ENCODE peak calls at places on chromosomes 1 and 21, in nine cellular contexts. Y, K, P, W, H, O, T, Z and D are unnamed samples.

GRCh38 chr1:245715291-245715701 is 560.5 kb downstream of the KIF26B start:
- DNase-seq in Y (no peak), K (no peak), P (no peak), W (no peak), H (no peak), O (no peak), T (no peak), Z (no peak), D (peak; percentile 59)

GRCh38 chr1:110962892-110963665 is 643 bp downstream of the LRIF1 start:
- DNase-seq in Y (peak; percentile 29), K (peak; percentile 41), P (peak; percentile 86), W (peak; percentile 78), H (peak; percentile 48), O (peak; percentile 61), T (peak; percentile 44), Z (peak; percentile 42), D (peak; percentile 84)

GRCh38 chr1:30120268-30121000 is 603.0 kb downstream of the MATN1 start:
- DNase-seq in Y (no peak), K (no peak), P (no peak), W (no peak), H (no peak), O (no peak), T (no peak), Z (no peak), D (no peak)

GRCh38 chr1:93447481-93448291 is at the start of gene FNBP1L:
- DNase-seq in Y (no peak), K (no peak), P (peak; percentile 74), W (peak; percentile 78), H (no peak), O (peak; percentile 65), T (peak; percentile 92), Z (peak; percentile 98), D (peak; percentile 65)

GRCh38 chr1:147539122-147539575 is 2.2 kb upstream of the BCL9 start:
- DNase-seq in Y (no peak), K (peak; percentile 85), P (peak; percentile 85), W (peak; percentile 79), H (no peak), O (peak; percentile 77), T (peak; percentile 19), Z (no peak), D (peak; percentile 48)

GRCh38 chr1:24406783-24407182 is 6.8 kb downstream of the STPG1 start:
- DNase-seq in Y (no peak), K (no peak), P (no peak), W (no peak), H (no peak), O (no peak), T (no peak), Z (no peak), D (no peak)

GRCh38 chr1:23593556-23594148 is 34.4 kb upstream of the ID3 start:
- DNase-seq in Y (no peak), K (no peak), P (peak; percentile 84), W (no peak), H (no peak), O (peak; percentile 40), T (no peak), Z (no peak), D (no peak)

GRCh38 chr1:173161510-173162221 is 45.5 kb downstream of the TNFSF4 start:
- DNase-seq in Y (no peak), K (peak; percentile 3), P (no peak), W (peak; percentile 76), H (no peak), O (no peak), T (no peak), Z (no peak), D (peak; percentile 1)

GRCh38 chr1:36136535-36136934 is 11.5 kb upstream of the COL8A2 start:
- DNase-seq in Y (no peak), K (no peak), P (no peak), W (peak; percentile 83), H (no peak), O (no peak), T (no peak), Z (no peak), D (no peak)

GRCh38 chr1:40281852-40282251 is 23.8 kb downstream of the ZMPSTE24 start:
- DNase-seq in Y (no peak), K (no peak), P (no peak), W (no peak), H (no peak), O (peak; percentile 16), T (no peak), Z (no peak), D (no peak)

GRCh38 chr21:16842716-16843115 is 670.1 kb upstream of the CXADR start:
- DNase-seq in Y (no peak), K (no peak), P (no peak), W (no peak), H (no peak), O (no peak), T (no peak), Z (no peak), D (no peak)

GRCh38 chr1:103538226-103538625 is 12.7 kb downstream of the RNPC3 start:
- DNase-seq in Y (no peak), K (no peak), P (no peak), W (no peak), H (no peak), O (no peak), T (no peak), Z (no peak), D (no peak)

GRCh38 chr1:110687244-110687643 is 12.5 kb upstream of the KCNA3 start:
- DNase-seq in Y (no peak), K (no peak), P (no peak), W (no peak), H (no peak), O (no peak), T (no peak), Z (no peak), D (no peak)

GRCh38 chr21:45504021-45504515 is 38.2 kb downstream of the SLC19A1 start:
- DNase-seq in Y (no peak), K (no peak), P (no peak), W (no peak), H (no peak), O (no peak), T (peak; percentile 40), Z (no peak), D (no peak)

GRCh38 chr1:47209725-47210330 is 20.0 kb upstream of the PDZK1IP1 start:
- DNase-seq in Y (no peak), K (no peak), P (no peak), W (peak; percentile 20), H (no peak), O (no peak), T (no peak), Z (no peak), D (no peak)

GRCh38 chr1:155000725-155001437 is 1.7 kb upstream of the ZBTB7B start:
- DNase-seq in Y (no peak), K (peak; percentile 90), P (peak; percentile 94), W (peak; percentile 78), H (peak; percentile 41), O (peak; percentile 93), T (peak; percentile 81), Z (peak; percentile 94), D (peak; percentile 94)
- TF ChIP-seq CTCF in Y (no peak), K (no peak), P (no peak), W (no peak), H (no peak), O (peak; percentile 58), T (no peak), Z (no peak), D (no peak)

DNA sequence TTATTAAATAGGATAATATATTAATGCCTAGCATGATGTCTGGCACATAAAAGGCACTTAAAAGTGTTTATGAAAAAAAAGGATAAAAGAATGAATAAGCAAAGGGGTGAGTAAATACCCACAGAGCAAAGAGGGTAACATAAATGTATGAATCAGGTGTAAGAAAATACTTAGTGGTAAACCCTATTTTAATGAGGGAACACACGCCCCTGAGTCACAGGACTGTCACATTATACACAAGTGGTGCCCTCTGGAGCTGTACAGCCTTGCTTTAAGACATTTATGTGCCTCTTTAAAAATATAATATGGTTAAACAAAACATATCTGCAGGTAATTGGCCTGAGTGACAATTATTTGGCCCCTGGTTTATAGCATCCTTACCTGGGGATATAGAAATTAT is 78.1 kb upstream of the PTBP2 start:
- DNase-seq in Y (no peak), K (no peak), P (no peak), W (no peak), H (no peak), O (no peak), T (no peak), Z (no peak), D (no peak)
- TF ChIP-seq MAX in Y (no peak), K (no peak), P (no peak), W (no peak), H (no peak), O (no peak), T (no peak), Z (no peak), D (no peak)

GRCh38 chr1:52842643-52843310 is at the start of gene ZYG11A:
- DNase-seq in Y (peak; percentile 56), K (no peak), P (peak; percentile 91), W (peak; percentile 81), H (no peak), O (peak; percentile 14), T (peak; percentile 97), Z (peak; percentile 97), D (peak; percentile 93)
- H3K4me3 ChIP-seq in Y (peak within 1 kb of the TSS; percentile 66), K (no peak within 1 kb of the TSS), P (peak within 1 kb of the TSS; percentile 91), W (peak within 1 kb of the TSS; percentile 28), H (peak within 1 kb of the TSS; percentile 78), O (no peak within 1 kb of the TSS), T (peak within 1 kb of the TSS; percentile 66), Z (peak within 1 kb of the TSS; percentile 70), D (peak within 1 kb of the TSS; percentile 74)

GRCh38 chr1:26031196-26031902 is 9.8 kb downstream of the EXTL1 start:
- DNase-seq in Y (no peak), K (no peak), P (no peak), W (no peak), H (no peak), O (no peak), T (no peak), Z (no peak), D (no peak)

GRCh38 chr1:26029054-26029863 is 7.7 kb downstream of the EXTL1 start:
- DNase-seq in Y (no peak), K (no peak), P (no peak), W (no peak), H (no peak), O (no peak), T (peak; percentile 45), Z (no peak), D (no peak)

GRCh38 chr1:26028490-26028980 is 7.0 kb downstream of the EXTL1 start:
- DNase-seq in Y (no peak), K (no peak), P (no peak), W (no peak), H (no peak), O (peak; percentile 65), T (no peak), Z (no peak), D (peak; percentile 70)

GRCh38 chr1:26031903-26032220 is 10.3 kb downstream of the EXTL1 start:
- DNase-seq in Y (no peak), K (no peak), P (no peak), W (no peak), H (no peak), O (no peak), T (no peak), Z (no peak), D (no peak)

DNA sequence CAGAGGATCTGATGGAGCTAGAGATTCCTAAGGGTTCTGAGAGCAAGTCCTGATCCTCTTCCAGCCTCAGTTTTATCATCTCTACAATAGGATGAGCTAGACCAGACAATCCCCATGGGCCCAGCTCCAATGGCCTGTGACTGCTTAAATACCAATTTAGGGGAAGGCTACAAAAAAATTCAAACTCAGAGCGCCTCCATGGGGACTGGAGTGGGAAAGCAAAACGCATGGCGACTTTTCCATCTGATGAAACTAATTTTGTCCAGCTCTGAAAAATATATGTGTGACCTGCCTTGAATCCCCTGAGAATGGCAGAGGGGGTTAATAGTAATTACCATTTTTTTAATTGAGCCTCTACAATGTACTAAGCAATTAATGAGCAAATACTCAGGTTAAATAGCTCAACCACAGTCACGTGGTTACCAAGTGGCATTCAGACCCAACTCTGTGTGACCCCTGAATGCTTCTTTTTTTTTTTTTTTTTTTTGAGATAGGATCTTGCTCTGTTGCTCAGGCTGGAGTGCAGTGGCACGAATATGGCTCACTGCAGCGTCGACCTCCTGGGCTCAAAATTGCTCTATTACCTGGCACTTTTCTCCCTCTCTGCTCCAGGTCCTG is 8.4 kb downstream of the EXTL1 start:
- DNase-seq in Y (no peak), K (no peak), P (no peak), W (no peak), H (no peak), O (no peak), T (peak; percentile 58), Z (no peak), D (peak; percentile 69)
- TF ChIP-seq CTCF in Y (peak; percentile 56), K (peak; percentile 29), P (no peak), W (no peak), H (peak; percentile 7), O (peak; percentile 46), T (peak; percentile 68), Z (no peak), D (peak; percentile 56)